ENCODE peak calls at places on chromosomes 12 and 14, in four cellular contexts. J, T, O and G are unnamed samples.

GRCh38 chr12:95605087-95605486 is 53.8 kb upstream of the USP44 start:
- DNase-seq in J (peak; percentile 53), T (peak; percentile 47), O (no peak), G (no peak)

GRCh38 chr14:51953996-51954395 is 35.4 kb upstream of the RTRAF start:
- DNase-seq in J (no peak), T (no peak), O (no peak), G (no peak)

GRCh38 chr12:67052981-67053380 is 216.2 kb upstream of the CAND1 start:
- DNase-seq in J (no peak), T (no peak), O (no peak), G (no peak)

GRCh38 chr12:48247181-48247966 is 44.3 kb upstream of the OR10AD1 start:
- DNase-seq in J (no peak), T (no peak), O (no peak), G (no peak)

GRCh38 chr12:109951136-109951535 is 45.0 kb downstream of the GIT2 start:
- DNase-seq in J (no peak), T (peak; percentile 95), O (peak; percentile 82), G (no peak)

GRCh38 chr14:63874223-63874622 is 21.4 kb downstream of the SYNE2 start:
- DNase-seq in J (no peak), T (no peak), O (no peak), G (no peak)

GRCh38 chr14:79016828-79017505 is 846.8 kb downstream of the NRXN3 start:
- DNase-seq in J (peak; percentile 19), T (peak; percentile 88), O (peak; percentile 73), G (no peak)

GRCh38 chr12:56271031-56271430 is 4.3 kb downstream of the COQ10A start:
- DNase-seq in J (peak; percentile 48), T (peak; percentile 35), O (peak; percentile 17), G (no peak)

GRCh38 chr12:123937707-123938600 is 34.7 kb downstream of the CCDC92 start:
- DNase-seq in J (no peak), T (no peak), O (peak; percentile 24), G (no peak)

GRCh38 chr12:63008372-63008771 is 73.4 kb upstream of the PPM1H start:
- DNase-seq in J (no peak), T (no peak), O (no peak), G (no peak)

GRCh38 chr14:54591461-54592245 is 24.7 kb downstream of the SAMD4A start:
- DNase-seq in J (no peak), T (no peak), O (no peak), G (no peak)

GRCh38 chr12:32714772-32715171 is 35.7 kb downstream of the DNM1L start:
- DNase-seq in J (no peak), T (no peak), O (no peak), G (no peak)

DNA sequence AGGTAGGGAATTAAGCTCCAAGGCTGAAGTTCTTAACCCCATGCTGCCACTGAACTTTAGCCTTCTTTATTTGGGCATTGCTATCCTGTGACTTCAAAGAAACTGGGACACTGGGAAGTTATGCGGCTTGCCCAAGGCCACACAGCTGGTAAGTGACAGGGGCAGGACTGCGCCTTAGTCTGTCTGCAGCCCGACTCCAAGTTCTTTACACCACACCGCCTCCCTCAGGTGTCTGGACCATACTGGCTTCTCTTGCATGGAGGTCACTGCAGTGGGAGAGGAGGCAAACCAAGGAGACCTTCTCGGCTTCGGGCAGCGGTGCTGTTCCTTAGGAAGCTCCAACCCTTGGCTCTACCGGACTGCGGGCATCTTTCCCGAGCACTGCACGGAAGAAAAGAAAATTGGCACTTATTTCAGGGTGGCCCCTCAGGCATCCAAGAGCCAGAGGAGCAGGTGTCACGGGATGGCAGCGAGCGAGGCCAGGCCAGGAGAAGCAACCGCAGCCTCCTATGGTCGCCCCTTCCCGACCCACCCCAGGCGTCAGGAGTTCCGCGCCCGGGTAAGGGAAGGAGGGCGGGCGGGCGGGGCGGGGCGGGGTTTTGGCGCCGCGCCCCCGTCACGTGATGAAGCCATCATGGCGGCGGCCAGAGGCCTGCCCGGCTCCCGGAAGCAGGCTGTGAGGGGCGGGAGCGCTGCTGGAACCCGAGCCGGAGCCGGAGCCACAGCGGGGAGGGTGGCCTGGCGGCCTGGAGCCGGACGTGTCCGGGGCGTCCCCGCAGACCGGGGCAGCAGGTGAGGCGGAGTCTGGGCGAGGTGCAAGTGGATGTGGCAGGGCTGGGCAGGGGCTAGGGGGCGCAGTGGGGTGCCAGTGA is 16.4 kb upstream of the ESPL1 start:
- DNase-seq in J (peak; percentile 83), T (peak; percentile 56), O (peak; percentile 76), G (peak; percentile 81)
- TF ChIP-seq CTCF in J (peak; percentile 47), T (peak; percentile 64), O (peak; percentile 30), G (peak; percentile 41)

GRCh38 chr12:49974231-49974675 is 1.5 kb downstream of the AQP6 start:
- DNase-seq in J (peak; percentile 48), T (peak; percentile 31), O (peak; percentile 77), G (peak; percentile 69)
- TF ChIP-seq CTCF in J (peak; percentile 22), T (peak; percentile 73), O (peak; percentile 82), G (peak; percentile 42)

GRCh38 chr12:53252349-53252916 is 15.7 kb upstream of the ESPL1 start:
- DNase-seq in J (no peak), T (no peak), O (no peak), G (no peak)
- TF ChIP-seq CTCF in J (no peak), T (no peak), O (no peak), G (no peak)

GRCh38 chr12:100651108-100651507 is 77.6 kb downstream of the GAS2L3 start:
- DNase-seq in J (no peak), T (no peak), O (no peak), G (no peak)
- TF ChIP-seq CTCF in J (no peak), T (peak; percentile 49), O (peak; percentile 24), G (no peak)

GRCh38 chr12:7075518-7075917 is 15.0 kb downstream of the C1S start:
- DNase-seq in J (no peak), T (no peak), O (peak; percentile 64), G (no peak)

GRCh38 chr12:7079826-7080125 is 12.5 kb downstream of the C1R start:
- DNase-seq in J (peak; percentile 52), T (peak; percentile 59), O (peak; percentile 64), G (no peak)

GRCh38 chr12:7075931-7076330 is 15.4 kb downstream of the C1S start:
- DNase-seq in J (no peak), T (no peak), O (peak; percentile 91), G (no peak)

GRCh38 chr12:7076493-7076892 is 15.8 kb downstream of the C1R start:
- DNase-seq in J (no peak), T (no peak), O (no peak), G (no peak)

GRCh38 chr12:7078163-7078562 is 14.1 kb downstream of the C1R start:
- DNase-seq in J (peak; percentile 47), T (no peak), O (no peak), G (no peak)
- TF ChIP-seq CTCF in J (peak; percentile 24), T (no peak), O (no peak), G (no peak)

DNA sequence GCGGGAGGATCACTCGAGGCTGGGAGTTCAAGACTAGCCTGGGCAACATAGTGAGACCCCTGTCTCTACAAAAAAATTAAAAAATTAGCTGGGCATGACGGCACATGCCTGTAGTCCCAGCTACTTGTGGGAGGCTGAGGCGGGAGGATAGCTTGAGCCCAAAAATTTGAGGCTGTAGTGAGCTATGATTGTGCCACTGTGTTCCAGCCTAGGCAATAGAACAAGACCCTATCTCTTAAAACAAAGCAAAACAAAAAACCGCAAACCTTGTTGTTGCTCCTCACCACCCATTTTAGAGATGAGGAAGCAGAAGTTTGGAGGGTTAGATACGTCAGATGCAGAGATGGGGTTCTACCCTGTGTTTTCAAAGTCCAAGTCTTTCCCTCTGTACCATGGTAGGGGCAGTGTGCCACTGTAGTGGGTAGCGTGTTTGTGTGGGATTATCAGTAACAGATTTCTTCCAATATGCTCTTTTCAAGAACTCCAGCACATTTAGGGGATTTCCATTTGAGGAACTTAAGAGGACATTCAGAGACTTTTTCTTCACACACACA is 186.4 kb downstream of the CHST11 start:
- DNase-seq in J (no peak), T (no peak), O (no peak), G (no peak)
- TF ChIP-seq CTCF in J (no peak), T (no peak), O (no peak), G (no peak)

GRCh38 chr14:90274019-90274418 is 17.7 kb downstream of the PSMC1 start:
- DNase-seq in J (peak; percentile 30), T (no peak), O (no peak), G (no peak)
- TF ChIP-seq CTCF in J (no peak), T (no peak), O (peak; percentile 18), G (no peak)

DNA sequence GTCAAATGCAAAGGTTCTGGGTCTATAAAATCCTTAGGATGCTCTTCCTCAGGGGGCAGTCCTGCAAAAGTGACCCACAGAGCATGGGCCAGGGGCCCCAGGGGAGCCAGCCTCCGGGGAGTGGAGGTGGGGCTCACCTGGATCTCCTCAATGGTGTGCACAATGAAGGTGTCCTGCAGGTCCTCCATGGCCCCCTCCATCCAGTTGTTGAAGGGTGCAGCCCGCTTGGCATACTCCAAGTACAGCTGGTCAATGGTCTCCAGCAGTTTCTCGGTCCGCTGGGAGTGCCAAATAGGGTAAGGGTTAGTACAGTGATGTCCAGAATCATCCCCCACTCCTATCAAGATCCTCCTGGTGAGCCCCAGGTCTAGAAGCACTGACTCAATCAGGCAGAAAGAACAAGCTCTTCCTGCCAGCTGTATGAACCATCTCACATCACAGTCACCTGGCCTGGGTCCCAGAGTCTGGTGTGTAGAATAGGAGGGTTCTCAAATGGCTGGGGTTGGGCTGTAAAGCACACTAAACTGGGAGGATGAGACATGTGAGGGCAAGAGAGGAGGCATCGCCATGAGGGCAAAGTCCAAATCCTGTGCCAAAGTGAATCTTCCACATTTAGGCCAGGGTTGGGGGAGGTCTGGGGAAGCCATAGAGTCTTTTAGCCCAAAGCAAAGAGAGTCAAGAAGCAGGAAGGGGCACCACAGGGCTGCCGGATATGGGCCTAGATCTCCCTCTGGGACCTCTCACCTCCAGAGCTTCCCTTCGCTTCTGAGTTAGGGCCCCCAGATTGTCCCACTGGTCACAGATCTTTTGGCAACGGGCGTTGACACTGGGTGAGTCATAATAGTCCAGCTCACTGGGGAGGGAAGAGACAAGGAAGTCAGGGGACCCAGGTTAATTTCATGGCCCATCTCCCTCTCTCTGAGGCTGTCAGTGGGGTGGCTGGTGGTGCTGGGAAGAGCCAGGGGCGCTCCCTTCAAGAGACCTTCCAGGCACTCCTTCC is 91.5 kb upstream of the ZFP36L1 start:
- DNase-seq in J (peak; percentile 87), T (peak; percentile 91), O (peak; percentile 50), G (peak; percentile 89)
- TF ChIP-seq CTCF in J (no peak), T (no peak), O (no peak), G (no peak)